ENCODE peak calls at places on chromosomes 3 and 15, in ten cellular contexts. S, T, A, G, C, E, D, B, F and U are unnamed samples.

GRCh38 chr15:40104865-40105516 is 3.7 kb downstream of the BMF start:
- DNase-seq in T (peak; percentile 85), F (no peak), D (peak; percentile 53), G (peak; percentile 89), E (peak; percentile 66), C (peak; percentile 85), S (peak; percentile 71), B (peak; percentile 53), A (peak; percentile 96), U (peak; percentile 85)

GRCh38 chr3:50375200-50375931 is 16.0 kb upstream of the TMEM115 start:
- DNase-seq in D (no peak), C (peak; percentile 66), S (no peak), B (no peak), T (no peak), A (no peak), G (no peak), F (no peak), E (no peak), U (no peak)

GRCh38 chr3:13122101-13123055 is 49.1 kb upstream of the IQSEC1 start:
- DNase-seq in C (no peak), G (no peak), A (peak; percentile 40), E (no peak), D (no peak), F (no peak), T (no peak), B (no peak), S (no peak), U (no peak)

GRCh38 chr3:175193815-175194518 is 334.8 kb downstream of the NAALADL2 start:
- DNase-seq in A (no peak), T (no peak), B (peak; percentile 21), E (no peak), C (no peak), G (no peak), S (no peak), F (no peak), D (no peak), U (peak; percentile 17)

GRCh38 chr3:75981401-75981800 is 196.1 kb upstream of the ZNF717 start:
- DNase-seq in T (no peak), C (no peak), E (no peak), F (no peak), D (no peak), G (no peak), S (no peak), A (no peak), B (no peak), U (no peak)

GRCh38 chr3:129756871-129757270 is 136.6 kb downstream of the TMCC1 start:
- DNase-seq in B (peak; percentile 63), C (no peak), S (no peak), E (no peak), T (no peak), F (no peak), A (no peak), G (no peak), D (no peak), U (peak; percentile 11)

GRCh38 chr15:29765898-29766537 is 56.2 kb downstream of the TJP1 start:
- DNase-seq in G (no peak), S (no peak), C (no peak), T (no peak), D (no peak), F (no peak), E (no peak), A (no peak), B (no peak), U (no peak)

GRCh38 chr3:55089211-55089610 is 161.4 kb upstream of the LRTM1 start:
- DNase-seq in B (no peak), E (no peak), G (no peak), S (no peak), A (no peak), F (no peak), C (no peak), D (no peak), T (no peak), U (no peak)

GRCh38 chr15:33808720-33809119 is 159.6 kb upstream of the CHRM5 start:
- DNase-seq in B (no peak), A (no peak), D (no peak), E (no peak), C (no peak), F (no peak), S (no peak), G (no peak), T (no peak), U (no peak)

GRCh38 chr3:123256256-123256655 is 54.5 kb downstream of the SEC22A start:
- DNase-seq in C (no peak), G (no peak), A (no peak), S (no peak), D (no peak), T (no peak), B (no peak), E (no peak), F (no peak), U (no peak)

GRCh38 chr3:177602601-177603136 is 405.4 kb upstream of the TBL1XR1 start:
- DNase-seq in G (no peak), B (no peak), T (peak; percentile 34), F (no peak), D (no peak), C (no peak), E (no peak), A (no peak), S (no peak), U (no peak)

GRCh38 chr3:14508966-14509795 is 31.0 kb downstream of the GRIP2 start:
- DNase-seq in S (peak; percentile 54), F (no peak), T (peak; percentile 36), G (peak; percentile 29), E (peak; percentile 68), C (peak; percentile 94), A (peak; percentile 74), D (peak; percentile 8), B (no peak), U (no peak)

GRCh38 chr15:42736178-42736792 is 643 bp downstream of the CDAN1 start:
- DNase-seq in B (no peak), F (no peak), E (no peak), A (peak; percentile 64), C (peak; percentile 81), D (no peak), G (no peak), S (no peak), T (no peak), U (no peak)

GRCh38 chr3:23395115-23395514 is 192.0 kb downstream of the UBE2E2 start:
- DNase-seq in B (no peak), C (no peak), A (no peak), D (no peak), T (no peak), F (no peak), G (no peak), E (no peak), S (no peak), U (no peak)

GRCh38 chr15:44712108-44713005 is 1.0 kb downstream of the B2M start:
- DNase-seq in D (peak; percentile 76), A (peak; percentile 88), G (peak; percentile 58), S (peak; percentile 20), E (no peak), C (peak; percentile 41), F (peak; percentile 37), B (peak; percentile 67), T (peak; percentile 46), U (peak; percentile 30)

GRCh38 chr3:102156426-102156825 is 278.4 kb upstream of the ZPLD1 start:
- DNase-seq in D (peak; percentile 98), A (no peak), T (no peak), S (no peak), G (no peak), F (peak; percentile 25), C (no peak), B (peak; percentile 71), E (no peak), U (peak; percentile 66)

GRCh38 chr3:25587526-25587925 is 77.2 kb downstream of the TOP2B start:
- DNase-seq in C (no peak), T (no peak), B (no peak), F (no peak), D (no peak), A (no peak), G (no peak), E (no peak), S (no peak), U (no peak)

GRCh38 chr15:85748176-85748575 is 46.5 kb downstream of the KLHL25 start:
- DNase-seq in T (no peak), B (no peak), F (no peak), G (no peak), A (peak; percentile 40), C (no peak), D (no peak), S (no peak), E (no peak), U (no peak)

GRCh38 chr3:126476166-126476975 is 680 bp upstream of the ZXDC start:
- DNase-seq in B (no peak), D (peak; percentile 6), F (no peak), S (peak; percentile 68), E (no peak), A (no peak), C (no peak), T (peak; percentile 77), G (peak; percentile 83), U (no peak)

GRCh38 chr15:101017041-101017754 is 98.0 kb downstream of the LRRK1 start:
- DNase-seq in C (no peak), A (peak; percentile 56), B (no peak), G (no peak), T (no peak), E (no peak), D (no peak), F (no peak), S (no peak), U (no peak)

GRCh38 chr3:138682674-138683073 is 74.1 kb downstream of the FAIM start:
- DNase-seq in T (no peak), C (no peak), G (no peak), F (no peak), S (no peak), A (no peak), D (no peak), B (no peak), E (no peak), U (no peak)

GRCh38 chr15:65006876-65007275 is 17.2 kb upstream of the SPG21 start:
- DNase-seq in C (no peak), F (no peak), D (no peak), A (no peak), B (no peak), G (no peak), S (no peak), E (no peak), T (no peak), U (no peak)

GRCh38 chr15:56261854-56262509 is 18.3 kb upstream of the RFX7 start:
- DNase-seq in A (no peak), E (no peak), D (no peak), S (no peak), T (no peak), F (no peak), G (no peak), C (no peak), B (no peak), U (no peak)

GRCh38 chr3:69085543-69086132 is 901 bp downstream of the ARL6IP5 start:
- DNase-seq in E (no peak), F (no peak), S (no peak), G (peak; percentile 73), A (no peak), T (no peak), B (no peak), C (peak; percentile 35), D (no peak), U (no peak)

GRCh38 chr15:96336045-96336642 is 5.6 kb downstream of the NR2F2 start:
- DNase-seq in D (no peak), B (no peak), E (no peak), G (no peak), T (no peak), S (no peak), A (no peak), C (no peak), F (no peak), U (no peak)

GRCh38 chr3:171962137-171962720 is 77.1 kb upstream of the FNDC3B start:
- DNase-seq in S (no peak), B (no peak), E (no peak), C (no peak), G (no peak), T (no peak), A (no peak), D (no peak), F (no peak), U (no peak)

GRCh38 chr3:104180906-104181305 is 1185.8 kb upstream of the ALCAM start:
- DNase-seq in E (no peak), D (no peak), F (no peak), T (no peak), C (no peak), A (no peak), G (no peak), B (no peak), S (no peak), U (no peak)

GRCh38 chr15:26438316-26438715 is 334.6 kb downstream of the GABRB3 start:
- DNase-seq in S (no peak), C (no peak), G (no peak), T (no peak), D (no peak), A (no peak), B (no peak), F (no peak), E (no peak), U (no peak)